ENCODE peak calls at places on chromosome 1, in eight cellular contexts. Y is NB4, L is OCI-LY7, E is pancreas, P is CD14-positive monocyte, R is endodermal cell, O is mucosa of descending colon, M is cardiac muscle cell. G is an unnamed sample.

GRCh38 chr1:180167021-180167701 is 12.5 kb downstream of the QSOX1 start:
- DNase-seq in M (peak), P (no peak), E (peak), L (no peak), R (no peak), O (no peak), Y (no peak), G (peak)

GRCh38 chr1:69787151-69787550 is 219.4 kb downstream of the LRRC7 start:
- DNase-seq in Y (peak), P (no peak), M (no peak), O (no peak), R (peak), L (peak), E (no peak), G (no peak)

GRCh38 chr1:1625824-1626206 is 6.2 kb upstream of the MMP23B start:
- DNase-seq in L (no peak), R (peak), O (peak), M (no peak), E (peak), P (peak), Y (no peak), G (no peak)

GRCh38 chr1:180901221-180901990 is 11.3 kb upstream of the KIAA1614 start:
- DNase-seq in Y (no peak), M (no peak), O (no peak), E (no peak), L (no peak), R (peak), P (no peak), G (no peak)

GRCh38 chr1:214678386-214678785 is 75.4 kb downstream of the CENPF start:
- DNase-seq in L (no peak), Y (no peak), E (no peak), O (no peak), M (no peak), P (no peak), R (no peak), G (no peak)

GRCh38 chr1:31955917-31956736 is 18.0 kb upstream of the PTP4A2 start:
- DNase-seq in O (peak), L (no peak), M (peak), R (peak), E (no peak), P (peak), Y (peak), G (peak)

GRCh38 chr1:234631721-234632125 is 21.7 kb upstream of the IRF2BP2 start:
- DNase-seq in P (no peak), Y (no peak), O (no peak), M (peak), L (no peak), R (no peak), E (no peak), G (no peak)

GRCh38 chr1:218030846-218031245 is 254.2 kb upstream of the RRP15 start:
- DNase-seq in L (no peak), E (no peak), O (no peak), Y (no peak), R (no peak), P (no peak), M (no peak), G (no peak)

GRCh38 chr1:3013371-3014038 is 7.8 kb upstream of the ACTRT2 start:
- DNase-seq in Y (no peak), P (no peak), L (no peak), O (peak), M (no peak), R (no peak), E (no peak), G (peak)

GRCh38 chr1:222926566-222926965 is 111.7 kb downstream of the DISP1 start:
- DNase-seq in O (no peak), M (peak), E (no peak), P (no peak), L (no peak), Y (no peak), R (peak), G (no peak)

GRCh38 chr1:13616234-13616633 is 32.6 kb downstream of the PDPN start:
- DNase-seq in L (no peak), O (no peak), E (no peak), R (no peak), Y (no peak), P (no peak), M (no peak), G (no peak)

GRCh38 chr1:244080343-244080929 is 29.4 kb downstream of the ZBTB18 start:
- DNase-seq in M (no peak), O (no peak), Y (no peak), P (no peak), E (no peak), R (peak), L (no peak), G (no peak)

GRCh38 chr1:152497273-152497672 is 13.3 kb upstream of the LCE5A start:
- DNase-seq in P (no peak), M (peak), E (no peak), L (no peak), R (no peak), Y (peak), O (no peak), G (no peak)

GRCh38 chr1:47785561-47786271 is 211.5 kb downstream of the TRABD2B start:
- DNase-seq in E (no peak), L (no peak), O (no peak), Y (peak), R (peak), M (peak), P (no peak), G (no peak)

GRCh38 chr1:999797-1000356 is at the start of gene HES4:
- DNase-seq in Y (peak), R (peak), O (peak), M (peak), L (no peak), E (peak), P (peak), G (peak)

GRCh38 chr1:182235952-182236650 is 155.5 kb downstream of the GLUL start:
- DNase-seq in L (no peak), E (no peak), R (no peak), Y (peak), P (no peak), M (no peak), O (peak), G (no peak)

GRCh38 chr1:16183157-16183556 is 27.3 kb upstream of the EPHA2 start:
- DNase-seq in R (no peak), E (no peak), O (no peak), M (peak), Y (peak), L (no peak), P (no peak), G (peak)

GRCh38 chr1:18945401-18945849 is 11.1 kb downstream of the IFFO2 start:
- DNase-seq in M (peak), L (no peak), E (peak), R (peak), Y (no peak), P (no peak), O (peak), G (no peak)

GRCh38 chr1:10765734-10766478 is 30.5 kb downstream of the CASZ1 start:
- DNase-seq in E (peak), M (no peak), R (no peak), O (no peak), Y (no peak), P (no peak), L (no peak), G (peak)

GRCh38 chr1:93716974-93717373 is 35.3 kb upstream of the BCAR3 start:
- DNase-seq in M (no peak), E (no peak), L (no peak), Y (peak), P (no peak), R (peak), O (no peak), G (no peak)

GRCh38 chr1:85048296-85049064 is at the start of gene MCOLN3:
- DNase-seq in P (no peak), M (no peak), E (peak), Y (no peak), R (peak), O (peak), L (no peak), G (peak)

GRCh38 chr1:234925440-234926251 is 203.0 kb downstream of the TOMM20 start:
- DNase-seq in R (peak), E (no peak), Y (no peak), M (peak), O (no peak), L (peak), P (no peak), G (peak)

GRCh38 chr1:165080253-165080896 is 276.1 kb downstream of the LMX1A start:
- DNase-seq in Y (no peak), P (no peak), O (no peak), M (no peak), R (no peak), E (no peak), L (no peak), G (no peak)

GRCh38 chr1:165070675-165071074 is 285.8 kb downstream of the LMX1A start:
- DNase-seq in M (no peak), P (no peak), L (no peak), Y (no peak), E (no peak), O (no peak), R (no peak), G (no peak)

GRCh38 chr1:165073402-165074007 is 283.0 kb downstream of the LMX1A start:
- DNase-seq in L (peak), R (no peak), M (peak), P (no peak), E (no peak), Y (peak), O (no peak), G (no peak)

GRCh38 chr1:165078391-165078790 is 278.1 kb downstream of the LMX1A start:
- DNase-seq in P (no peak), L (no peak), R (no peak), E (no peak), Y (no peak), M (no peak), O (no peak), G (no peak)

GRCh38 chr1:165075725-165076370 is 280.7 kb downstream of the LMX1A start:
- DNase-seq in P (no peak), M (peak), Y (peak), E (no peak), L (peak), O (no peak), R (peak), G (peak)
- TF ChIP-seq CTCF in P (no peak), M (peak), Y (peak), E (peak), L (peak), O (peak), R (peak), G (no peak)

GRCh38 chr1:65146908-65147423 is 1.0 kb upstream of the AK4 start:
- DNase-seq in P (no peak), E (no peak), Y (peak), M (no peak), L (no peak), R (no peak), O (no peak), G (no peak)

GRCh38 chr1:65149391-65149729 is 1.4 kb downstream of the AK4 start:
- DNase-seq in L (no peak), E (no peak), Y (no peak), R (no peak), P (no peak), O (no peak), M (no peak), G (no peak)

GRCh38 chr1:65148548-65149390 is 766 bp downstream of the AK4 start:
- DNase-seq in Y (peak), L (peak), M (peak), P (peak), E (peak), O (peak), R (peak), G (peak)

GRCh38 chr1:65149753-65150463 is 1.9 kb downstream of the AK4 start:
- DNase-seq in O (no peak), Y (no peak), E (no peak), R (peak), M (no peak), L (no peak), P (no peak), G (no peak)

GRCh38 chr1:65147424-65148177 is 402 bp upstream of the AK4 start:
- DNase-seq in L (no peak), O (peak), Y (peak), M (peak), P (peak), E (peak), R (peak), G (peak)
- TF ChIP-seq CTCF in L (no peak), O (no peak), Y (no peak), M (no peak), P (no peak), E (no peak), R (no peak), G (no peak)

GRCh38 chr1:104125226-104125625 is 375.5 kb downstream of the AMY1C start:
- DNase-seq in M (no peak), E (no peak), Y (no peak), L (no peak), P (no peak), O (no peak), R (no peak), G (no peak)

GRCh38 chr1:104125935-104126334 is 376.2 kb downstream of the AMY1C start:
- DNase-seq in O (no peak), R (no peak), P (no peak), Y (no peak), M (no peak), E (no peak), L (no peak), G (no peak)

DNA sequence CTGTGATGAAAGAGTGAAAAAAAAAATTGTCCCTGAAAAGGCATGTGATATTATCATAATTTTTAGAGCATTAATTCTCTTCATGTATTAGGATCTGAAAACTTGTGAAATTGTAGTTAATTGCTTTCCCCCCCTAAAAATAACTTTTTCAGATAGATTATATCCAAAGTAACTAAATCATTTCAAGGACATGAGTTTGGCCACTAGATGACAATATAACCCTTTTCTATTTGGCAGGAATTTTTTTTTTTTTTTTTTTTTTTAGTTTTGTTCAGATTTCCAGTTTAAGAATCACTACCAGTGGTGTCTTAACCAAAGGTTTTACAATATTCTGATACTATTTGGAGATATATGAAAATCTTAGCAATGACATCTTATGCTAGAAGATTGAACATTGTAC is 370.8 kb downstream of the AMY1C start:
- DNase-seq in Y (no peak), P (no peak), O (no peak), R (no peak), E (no peak), L (no peak), M (no peak), G (no peak)
- TF ChIP-seq CTCF in Y (no peak), P (no peak), O (no peak), R (peak), E (no peak), L (peak), M (no peak), G (no peak)

DNA sequence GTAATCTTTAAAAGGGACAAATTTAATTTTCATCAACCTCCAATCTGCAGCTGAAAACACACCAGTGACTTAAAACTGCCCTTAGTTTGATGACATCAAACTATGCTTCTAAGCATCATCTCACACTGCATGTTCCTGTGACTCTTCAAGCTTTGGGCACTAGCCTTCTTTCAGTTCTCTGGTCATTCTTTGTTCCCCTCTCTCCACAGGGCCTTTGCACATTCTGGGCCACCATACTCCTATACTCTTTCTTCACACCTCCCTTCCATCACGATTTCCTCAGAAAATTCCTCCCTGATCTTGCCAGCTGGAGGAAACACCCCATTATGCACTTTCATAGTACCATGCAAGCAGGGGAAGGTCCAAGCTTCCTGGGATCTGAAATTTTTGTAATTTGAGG is 77.6 kb upstream of the ZNF326 start:
- DNase-seq in O (no peak), E (no peak), L (no peak), P (no peak), M (no peak), R (no peak), Y (no peak), G (no peak)
- TF ChIP-seq CTCF in O (no peak), E (no peak), L (no peak), P (no peak), M (no peak), R (no peak), Y (no peak), G (no peak)

DNA sequence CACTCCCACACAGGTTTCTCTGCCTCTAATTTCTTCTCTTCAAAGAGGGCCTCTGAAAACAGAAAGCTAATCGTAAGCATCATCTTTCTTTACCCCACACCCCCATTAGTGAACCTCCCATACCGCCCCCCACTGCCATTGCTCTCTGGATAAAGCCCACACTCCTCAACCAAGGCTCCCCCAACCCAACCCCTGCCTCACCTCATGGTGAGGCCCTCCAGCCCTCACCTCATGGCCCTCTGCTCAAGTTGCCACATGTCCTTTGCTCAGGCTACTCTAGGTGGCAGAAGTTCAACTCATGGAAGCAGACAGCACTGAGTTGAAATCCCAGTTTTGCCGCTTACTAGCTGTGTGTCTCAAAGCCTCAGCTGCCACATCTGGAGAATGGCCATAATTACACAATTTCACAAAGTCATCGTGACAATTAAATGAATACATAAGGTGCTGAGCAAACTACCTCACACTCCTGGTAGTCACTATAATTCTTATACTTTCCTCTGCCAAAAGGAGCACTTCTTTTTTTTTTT is 18.2 kb upstream of the WASF2 start:
- DNase-seq in P (no peak), O (peak), M (no peak), R (peak), E (no peak), L (peak), Y (peak), G (no peak)
- TF ChIP-seq CTCF in P (no peak), O (no peak), M (no peak), R (peak), E (no peak), L (peak), Y (peak), G (no peak)

GRCh38 chr1:101474039-101474665 is 237.3 kb downstream of the S1PR1 start:
- DNase-seq in Y (peak), E (no peak), M (peak), L (peak), O (no peak), R (no peak), P (no peak), G (peak)
- TF ChIP-seq CTCF in Y (peak), E (no peak), M (peak), L (peak), O (no peak), R (peak), P (peak), G (peak)

GRCh38 chr1:209589863-209590262 is 6.3 kb downstream of the CAMK1G start:
- DNase-seq in P (no peak), O (no peak), Y (no peak), M (no peak), E (no peak), L (no peak), R (no peak), G (no peak)

GRCh38 chr1:209587778-209588177 is 4.3 kb downstream of the CAMK1G start:
- DNase-seq in E (no peak), Y (no peak), P (no peak), M (no peak), R (no peak), O (no peak), L (no peak), G (no peak)

GRCh38 chr1:209589440-209589839 is 5.9 kb downstream of the CAMK1G start:
- DNase-seq in L (no peak), R (no peak), P (no peak), O (no peak), E (no peak), Y (no peak), M (no peak), G (no peak)

GRCh38 chr1:209593747-209594146 is 10.2 kb downstream of the CAMK1G start:
- DNase-seq in L (no peak), E (no peak), R (no peak), P (no peak), Y (no peak), O (no peak), M (no peak), G (peak)

DNA sequence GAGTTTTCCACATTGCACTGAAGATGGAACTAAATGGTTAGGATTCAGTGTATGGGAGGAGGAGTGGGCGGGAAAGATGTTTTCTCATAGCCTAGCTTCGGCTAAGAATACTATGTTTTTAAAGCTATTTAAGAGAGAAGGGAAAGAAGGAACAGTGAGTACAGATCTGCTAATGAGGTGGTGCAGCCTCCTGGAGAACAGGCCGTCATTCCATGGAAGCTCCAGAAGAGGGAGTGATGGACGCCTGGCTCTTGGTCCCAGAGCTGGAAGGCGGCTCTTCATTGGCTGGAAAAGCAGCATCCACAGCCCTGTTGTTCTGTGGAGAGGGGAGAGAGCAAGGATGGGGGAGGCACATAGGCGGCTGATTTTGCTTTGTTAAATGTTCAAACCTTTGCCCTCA is 6.9 kb downstream of the CAMK1G start:
- DNase-seq in E (no peak), L (no peak), R (peak), P (no peak), Y (peak), M (peak), O (no peak), G (peak)
- TF ChIP-seq CTCF in E (no peak), L (no peak), R (peak), P (no peak), Y (peak), M (peak), O (no peak), G (no peak)

GRCh38 chr1:23177438-23178380 is 9.1 kb upstream of the LUZP1 start:
- DNase-seq in P (peak), E (peak), L (peak), M (peak), O (peak), Y (peak), R (peak), G (peak)

GRCh38 chr1:23178414-23178813 is 9.8 kb upstream of the LUZP1 start:
- DNase-seq in M (peak), E (no peak), P (no peak), L (no peak), O (no peak), R (no peak), Y (no peak), G (no peak)

GRCh38 chr1:23174383-23175110 is 5.9 kb upstream of the LUZP1 start:
- DNase-seq in P (no peak), L (no peak), E (no peak), R (no peak), O (no peak), Y (no peak), M (no peak), G (no peak)

GRCh38 chr1:23177031-23177430 is 8.4 kb upstream of the LUZP1 start:
- DNase-seq in P (no peak), R (no peak), E (no peak), M (peak), Y (no peak), L (no peak), O (no peak), G (no peak)

DNA sequence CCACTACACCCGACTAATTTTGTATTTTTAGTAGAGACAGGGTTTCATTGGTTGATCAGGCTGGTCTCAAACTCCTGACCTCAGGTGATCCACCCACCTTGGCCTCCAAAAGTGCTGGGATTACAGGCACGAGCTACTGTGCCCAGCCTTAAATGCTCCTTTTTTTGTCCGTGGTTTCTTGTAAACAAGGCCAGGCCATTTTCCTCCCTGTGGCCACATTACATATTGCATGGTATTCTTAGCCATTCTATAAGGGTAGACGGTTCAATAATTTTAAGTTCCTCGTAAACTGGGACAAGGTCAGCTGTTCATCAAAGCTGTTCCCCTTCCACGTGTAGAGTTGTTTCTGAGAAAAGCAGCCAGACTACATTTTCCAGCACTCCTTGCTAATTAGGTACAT is 10.3 kb upstream of the LUZP1 start:
- DNase-seq in O (no peak), M (peak), L (peak), R (no peak), P (no peak), E (no peak), Y (peak), G (no peak)
- TF ChIP-seq CTCF in O (no peak), M (peak), L (peak), R (peak), P (peak), E (no peak), Y (peak), G (no peak)

GRCh38 chr1:35345439-35345981 is 77.0 kb downstream of the ZMYM4 start:
- DNase-seq in P (peak), R (peak), L (no peak), M (peak), E (no peak), Y (peak), O (no peak), G (no peak)
- TF ChIP-seq CTCF in P (peak), R (peak), L (peak), M (no peak), E (no peak), Y (peak), O (no peak), G (no peak)